ENCODE peak calls at places on chromosome 18, in eight cellular contexts. J is Panc1, Y is heart right ventricle, M is tibial nerve, W is right atrium auricular region, P is MM.1S, A is A549, U is kidney. E is an unnamed sample.

GRCh38 chr18:49364821-49365220 is 95.6 kb downstream of the DYM start:
- DNase-seq in M (no peak), W (no peak), J (no peak), U (no peak), Y (no peak), A (no peak), P (no peak), E (no peak)

GRCh38 chr18:71598374-71598773 is 945.8 kb downstream of the CBLN2 start:
- DNase-seq in J (no peak), M (no peak), W (no peak), Y (no peak), A (no peak), U (no peak), P (no peak), E (no peak)

GRCh38 chr18:74476154-74476553 is 19.0 kb upstream of the DIPK1C start:
- DNase-seq in U (no peak), W (no peak), P (no peak), M (peak; percentile 37), A (no peak), Y (peak; percentile 42), J (no peak), E (no peak)

GRCh38 chr18:10234912-10235439 is 219.5 kb upstream of the APCDD1 start:
- DNase-seq in J (no peak), Y (no peak), U (no peak), A (no peak), W (no peak), M (peak; percentile 62), P (no peak), E (peak; percentile 6)

GRCh38 chr18:58098706-58099105 is 54.7 kb downstream of the NEDD4L start:
- DNase-seq in Y (no peak), U (no peak), M (no peak), A (no peak), W (no peak), P (no peak), J (no peak), E (no peak)

GRCh38 chr18:49617846-49618245 is 56.0 kb downstream of the LIPG start:
- DNase-seq in W (no peak), A (no peak), J (no peak), U (no peak), Y (no peak), M (no peak), P (no peak), E (no peak)

GRCh38 chr18:26574958-26575864 is 26.9 kb upstream of the KCTD1 start:
- DNase-seq in Y (peak; percentile 32), M (no peak), W (no peak), A (peak; percentile 96), U (peak; percentile 80), P (peak; percentile 65), J (no peak), E (no peak)

GRCh38 chr18:24018299-24018910 is 3.9 kb downstream of the TTC39C start:
- DNase-seq in P (no peak), W (no peak), M (no peak), A (no peak), U (no peak), Y (no peak), J (no peak), E (no peak)

GRCh38 chr18:23302852-23303527 is 150.1 kb upstream of the RIOK3 start:
- DNase-seq in M (no peak), U (no peak), Y (no peak), W (no peak), P (no peak), A (no peak), J (no peak), E (no peak)

GRCh38 chr18:35770360-35770759 is 188.8 kb downstream of the GALNT1 start:
- DNase-seq in W (no peak), J (no peak), A (no peak), Y (no peak), U (no peak), M (no peak), P (no peak), E (no peak)

GRCh38 chr18:48902023-48902855 is 48.5 kb downstream of the SMAD7 start:
- DNase-seq in M (peak; percentile 66), U (peak; percentile 98), Y (peak; percentile 91), J (no peak), A (peak; percentile 84), P (no peak), W (peak; percentile 92), E (peak; percentile 78)

DNA sequence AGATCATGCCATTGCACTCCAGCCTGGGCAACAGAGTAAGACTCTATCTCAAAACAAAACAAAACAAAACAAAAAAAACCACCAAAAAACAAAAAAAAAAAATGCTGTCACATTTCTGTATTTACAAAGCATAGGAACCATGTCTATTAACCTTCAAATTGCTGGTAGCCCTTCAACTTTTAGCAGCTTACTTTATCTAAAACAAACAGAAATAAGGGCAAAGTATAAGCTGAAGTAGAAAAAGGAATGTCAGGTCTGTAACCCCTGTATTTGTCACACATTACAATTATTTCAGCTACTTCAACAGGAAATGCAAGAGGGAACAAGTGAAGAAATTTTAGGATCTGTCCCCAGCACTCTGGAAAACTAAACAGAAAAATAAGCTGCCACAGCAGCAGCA is 25.4 kb downstream of the TYMS start:
- DNase-seq in P (no peak), J (no peak), Y (no peak), W (no peak), M (no peak), U (no peak), A (no peak), E (no peak)
- H3K27ac ChIP-seq in P (no peak overlapping the region), J (no peak overlapping the region), Y (no peak overlapping the region), W (no peak overlapping the region), M (no peak overlapping the region), U (no peak overlapping the region), A (no peak overlapping the region), E (no peak overlapping the region)

DNA sequence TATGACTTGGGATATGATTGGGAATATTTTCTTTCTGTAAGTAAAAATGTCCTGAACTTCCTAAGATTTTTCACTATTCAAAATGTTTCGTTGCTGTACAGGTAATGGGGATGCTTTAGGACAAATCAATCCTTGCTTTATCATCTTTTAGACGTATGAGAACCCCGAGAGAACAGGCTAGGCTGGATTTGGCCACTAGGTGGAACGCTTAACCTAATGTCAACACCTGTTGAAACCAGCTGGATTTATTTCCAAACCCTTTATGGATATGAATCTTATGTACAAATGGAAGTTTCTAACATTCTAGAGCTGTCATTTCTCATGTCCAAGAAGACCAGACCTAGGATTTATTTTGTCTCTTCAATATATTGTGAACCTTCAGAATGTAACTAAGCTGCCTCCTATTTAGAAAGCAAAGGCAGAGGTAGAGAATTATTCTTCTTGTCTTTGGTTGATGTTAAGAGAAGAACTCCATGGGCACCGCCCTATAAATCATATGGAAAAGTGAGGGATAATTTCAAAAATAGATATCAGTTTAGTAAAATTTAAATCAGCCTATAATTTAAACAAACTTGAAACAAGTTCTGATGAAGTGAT is 96.7 kb downstream of the PMAIP1 start:
- DNase-seq in W (no peak), P (peak; percentile 55), U (no peak), M (peak; percentile 36), J (peak; percentile 41), A (peak; percentile 58), Y (no peak), E (peak; percentile 23)
- TF ChIP-seq CTCF in W (no peak), P (peak; percentile 72), U (peak; percentile 31), M (peak; percentile 22), J (peak; percentile 51), A (peak; percentile 73), Y (peak; percentile 45), E (peak; percentile 91)

GRCh38 chr18:51643483-51643882 is 446.0 kb upstream of the MEX3C start:
- DNase-seq in P (no peak), J (no peak), W (no peak), M (no peak), U (no peak), Y (no peak), A (no peak), E (no peak)

GRCh38 chr18:51639541-51639940 is 442.1 kb upstream of the MEX3C start:
- DNase-seq in M (no peak), W (no peak), A (no peak), J (no peak), Y (no peak), P (no peak), U (no peak), E (no peak)

DNA sequence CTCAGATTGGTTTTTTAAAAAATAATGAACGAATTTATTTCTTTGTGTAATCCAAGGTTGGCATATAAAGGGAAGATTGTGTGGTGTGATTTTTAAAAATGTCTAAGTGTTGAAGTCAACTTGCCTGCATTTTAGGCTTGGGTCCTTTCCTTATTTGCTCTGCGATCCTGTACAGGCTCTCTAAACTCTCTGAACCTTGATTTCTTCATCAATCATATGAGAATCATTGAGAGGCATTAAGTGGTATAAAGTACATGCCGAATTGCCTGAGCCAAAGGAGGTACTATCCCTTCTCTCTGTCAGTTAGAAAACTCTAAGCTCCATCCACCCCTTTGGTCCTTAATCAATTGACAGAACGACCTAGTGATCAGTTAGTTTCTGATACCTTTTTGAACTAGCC is 440.4 kb upstream of the MEX3C start:
- DNase-seq in A (no peak), P (no peak), W (no peak), M (no peak), J (no peak), U (no peak), Y (no peak), E (no peak)
- H3K4me3 ChIP-seq in A (no peak overlapping the region), P (no peak overlapping the region), W (no peak overlapping the region), M (no peak overlapping the region), J (no peak overlapping the region), U (no peak overlapping the region), Y (no peak overlapping the region), E (no peak overlapping the region)

GRCh38 chr18:13462686-13463085 is 244.1 kb downstream of the LDLRAD4 start:
- DNase-seq in M (no peak), P (no peak), W (no peak), J (no peak), Y (no peak), A (no peak), U (no peak), E (no peak)

GRCh38 chr18:13463526-13463925 is 245.0 kb downstream of the LDLRAD4 start:
- DNase-seq in P (no peak), U (no peak), Y (no peak), A (no peak), W (no peak), M (no peak), J (no peak), E (no peak)

GRCh38 chr18:13464432-13465125 is 246.0 kb downstream of the LDLRAD4 start:
- DNase-seq in P (peak; percentile 53), Y (peak; percentile 62), A (no peak), M (peak; percentile 28), J (no peak), U (no peak), W (no peak), E (no peak)

GRCh38 chr18:13465476-13465875 is 246.9 kb downstream of the LDLRAD4 start:
- DNase-seq in P (no peak), A (no peak), M (no peak), W (no peak), J (no peak), Y (no peak), U (no peak), E (no peak)

GRCh38 chr18:13465126-13465446 is 246.5 kb downstream of the LDLRAD4 start:
- DNase-seq in U (no peak), Y (no peak), W (no peak), A (no peak), P (no peak), J (no peak), M (no peak), E (no peak)
- H3K27ac ChIP-seq in U (peak overlapping the region; percentile 36), Y (peak overlapping the region; percentile 15), W (peak overlapping the region; percentile 50), A (no peak overlapping the region), P (no peak overlapping the region), J (no peak overlapping the region), M (peak overlapping the region; percentile 18), E (no peak overlapping the region)

GRCh38 chr18:30265190-30265589 is 777.4 kb downstream of the DSC3 start:
- DNase-seq in P (no peak), U (no peak), A (no peak), J (no peak), Y (no peak), W (no peak), M (no peak), E (no peak)
- TF ChIP-seq CTCF in P (no peak), U (no peak), A (no peak), J (no peak), Y (no peak), W (no peak), M (no peak), E (no peak)